ENCODE peak calls at places on chromosomes 1 and 21, in ten cellular contexts. One of them, this sample, is unnamed. For H3K27me3 and H3K4me1, the result is how much of the 10 kb centered on the place peaks cover.

GRCh38 chr21:45306832-45307571 is 19.3 kb upstream of the POFUT2 start:
- DNase-seq in tibial artery: peak
- DNase-seq in cardiac muscle cell: no peak
- DNase-seq in body of pancreas: peak
- DNase-seq in neural progenitor cell: peak
- DNase-seq in osteoblast: peak
- DNase-seq in H9: no peak
- DNase-seq in transverse colon: peak
- DNase-seq in ovary: peak
- DNase-seq in GM12878: no peak
- DNase-seq in this sample: no peak

GRCh38 chr1:57727121-57727520 is 303.3 kb upstream of the DAB1 start:
- DNase-seq in tibial artery: no peak
- DNase-seq in cardiac muscle cell: no peak
- DNase-seq in body of pancreas: no peak
- DNase-seq in neural progenitor cell: no peak
- DNase-seq in osteoblast: no peak
- DNase-seq in H9: no peak
- DNase-seq in transverse colon: no peak
- DNase-seq in ovary: no peak
- DNase-seq in GM12878: no peak
- DNase-seq in this sample: no peak

GRCh38 chr1:71565267-71565666 is 484.4 kb upstream of the ZRANB2 start:
- DNase-seq in tibial artery: no peak
- DNase-seq in cardiac muscle cell: no peak
- DNase-seq in body of pancreas: no peak
- DNase-seq in neural progenitor cell: no peak
- DNase-seq in osteoblast: no peak
- DNase-seq in H9: no peak
- DNase-seq in transverse colon: no peak
- DNase-seq in ovary: no peak
- DNase-seq in GM12878: no peak
- DNase-seq in this sample: no peak

GRCh38 chr1:87612966-87613365 is 284.3 kb downstream of the LMO4 start:
- DNase-seq in tibial artery: no peak
- DNase-seq in cardiac muscle cell: no peak
- DNase-seq in body of pancreas: no peak
- DNase-seq in neural progenitor cell: no peak
- DNase-seq in osteoblast: no peak
- DNase-seq in H9: no peak
- DNase-seq in transverse colon: no peak
- DNase-seq in ovary: no peak
- DNase-seq in GM12878: no peak
- DNase-seq in this sample: peak

GRCh38 chr1:179788259-179788658 is 45.2 kb downstream of the FAM163A start:
- DNase-seq in tibial artery: no peak
- DNase-seq in cardiac muscle cell: no peak
- DNase-seq in body of pancreas: no peak
- DNase-seq in neural progenitor cell: peak
- DNase-seq in osteoblast: no peak
- DNase-seq in H9: peak
- DNase-seq in transverse colon: no peak
- DNase-seq in ovary: no peak
- DNase-seq in GM12878: no peak
- DNase-seq in this sample: no peak

GRCh38 chr1:236494586-236495207 is 29.1 kb upstream of the LGALS8 start:
- DNase-seq in tibial artery: no peak
- DNase-seq in cardiac muscle cell: no peak
- DNase-seq in body of pancreas: no peak
- DNase-seq in neural progenitor cell: no peak
- DNase-seq in osteoblast: no peak
- DNase-seq in H9: no peak
- DNase-seq in transverse colon: no peak
- DNase-seq in ovary: no peak
- DNase-seq in GM12878: no peak
- DNase-seq in this sample: no peak

GRCh38 chr1:81967957-81968356 is 167.2 kb downstream of the ADGRL2 start:
- DNase-seq in tibial artery: no peak
- DNase-seq in cardiac muscle cell: no peak
- DNase-seq in body of pancreas: no peak
- DNase-seq in neural progenitor cell: no peak
- DNase-seq in osteoblast: peak
- DNase-seq in H9: no peak
- DNase-seq in transverse colon: no peak
- DNase-seq in ovary: no peak
- DNase-seq in GM12878: no peak
- DNase-seq in this sample: no peak

GRCh38 chr1:247639381-247639981 is 34.1 kb downstream of the OR2G3 start:
- DNase-seq in tibial artery: peak
- DNase-seq in cardiac muscle cell: peak
- DNase-seq in body of pancreas: peak
- DNase-seq in neural progenitor cell: peak
- DNase-seq in osteoblast: peak
- DNase-seq in H9: peak
- DNase-seq in transverse colon: peak
- DNase-seq in ovary: no peak
- DNase-seq in GM12878: no peak
- DNase-seq in this sample: no peak

GRCh38 chr1:107526524-107527198 is 385.8 kb downstream of the NTNG1 start:
- DNase-seq in tibial artery: no peak
- DNase-seq in cardiac muscle cell: no peak
- DNase-seq in body of pancreas: no peak
- DNase-seq in neural progenitor cell: no peak
- DNase-seq in osteoblast: no peak
- DNase-seq in H9: no peak
- DNase-seq in transverse colon: no peak
- DNase-seq in ovary: no peak
- DNase-seq in GM12878: no peak
- DNase-seq in this sample: no peak

GRCh38 chr1:167668108-167668507 is 38.1 kb downstream of the RCSD1 start:
- DNase-seq in tibial artery: no peak
- DNase-seq in cardiac muscle cell: no peak
- DNase-seq in body of pancreas: no peak
- DNase-seq in neural progenitor cell: no peak
- DNase-seq in osteoblast: no peak
- DNase-seq in H9: no peak
- DNase-seq in transverse colon: no peak
- DNase-seq in ovary: no peak
- DNase-seq in GM12878: peak
- DNase-seq in this sample: no peak

GRCh38 chr1:62288669-62289068 is 30.6 kb downstream of the KANK4 start:
- DNase-seq in tibial artery: no peak
- DNase-seq in cardiac muscle cell: no peak
- DNase-seq in body of pancreas: no peak
- DNase-seq in neural progenitor cell: no peak
- DNase-seq in osteoblast: no peak
- DNase-seq in H9: no peak
- DNase-seq in transverse colon: no peak
- DNase-seq in ovary: no peak
- DNase-seq in GM12878: no peak
- DNase-seq in this sample: no peak

GRCh38 chr1:204331847-204332487 is 27.8 kb downstream of the PLEKHA6 start:
- DNase-seq in tibial artery: no peak
- DNase-seq in cardiac muscle cell: no peak
- DNase-seq in body of pancreas: no peak
- DNase-seq in neural progenitor cell: no peak
- DNase-seq in osteoblast: no peak
- DNase-seq in H9: no peak
- DNase-seq in transverse colon: peak
- DNase-seq in ovary: no peak
- DNase-seq in GM12878: no peak
- DNase-seq in this sample: peak

GRCh38 chr1:53593758-53594380 is 134.7 kb downstream of the DMRTB1 start:
- DNase-seq in tibial artery: no peak
- DNase-seq in cardiac muscle cell: peak
- DNase-seq in body of pancreas: peak
- DNase-seq in neural progenitor cell: peak
- DNase-seq in osteoblast: no peak
- DNase-seq in H9: peak
- DNase-seq in transverse colon: peak
- DNase-seq in ovary: no peak
- DNase-seq in GM12878: no peak
- DNase-seq in this sample: peak

GRCh38 chr1:3660704-3661103 is 8.4 kb downstream of the TP73 start:
- DNase-seq in tibial artery: no peak
- DNase-seq in cardiac muscle cell: no peak
- DNase-seq in body of pancreas: no peak
- DNase-seq in neural progenitor cell: no peak
- DNase-seq in osteoblast: no peak
- DNase-seq in H9: no peak
- DNase-seq in transverse colon: no peak
- DNase-seq in ovary: no peak
- DNase-seq in GM12878: no peak
- DNase-seq in this sample: no peak
- H3K27me3 ChIP-seq in tibial artery: half or more
- H3K27me3 ChIP-seq in cardiac muscle cell: under half
- H3K27me3 ChIP-seq in body of pancreas: under half
- H3K27me3 ChIP-seq in neural progenitor cell: half or more
- H3K27me3 ChIP-seq in osteoblast: under half
- H3K27me3 ChIP-seq in H9: under half
- H3K27me3 ChIP-seq in transverse colon: half or more
- H3K27me3 ChIP-seq in ovary: under half
- H3K27me3 ChIP-seq in GM12878: under half
- H3K27me3 ChIP-seq in this sample: under half

GRCh38 chr1:46517932-46518498 is 28.4 kb downstream of the DMBX1 start:
- DNase-seq in tibial artery: no peak
- DNase-seq in cardiac muscle cell: no peak
- DNase-seq in body of pancreas: no peak
- DNase-seq in neural progenitor cell: no peak
- DNase-seq in osteoblast: no peak
- DNase-seq in H9: no peak
- DNase-seq in transverse colon: peak
- DNase-seq in ovary: no peak
- DNase-seq in GM12878: no peak
- DNase-seq in this sample: peak

GRCh38 chr1:46521417-46521816 is 30.0 kb downstream of the KNCN start:
- DNase-seq in tibial artery: no peak
- DNase-seq in cardiac muscle cell: no peak
- DNase-seq in body of pancreas: no peak
- DNase-seq in neural progenitor cell: no peak
- DNase-seq in osteoblast: no peak
- DNase-seq in H9: no peak
- DNase-seq in transverse colon: no peak
- DNase-seq in ovary: no peak
- DNase-seq in GM12878: no peak
- DNase-seq in this sample: no peak

GRCh38 chr1:46519209-46519608 is 29.6 kb downstream of the DMBX1 start:
- DNase-seq in tibial artery: no peak
- DNase-seq in cardiac muscle cell: no peak
- DNase-seq in body of pancreas: no peak
- DNase-seq in neural progenitor cell: no peak
- DNase-seq in osteoblast: peak
- DNase-seq in H9: no peak
- DNase-seq in transverse colon: no peak
- DNase-seq in ovary: no peak
- DNase-seq in GM12878: no peak
- DNase-seq in this sample: no peak

GRCh38 chr1:46522184-46522968 is 29.1 kb downstream of the KNCN start:
- DNase-seq in tibial artery: peak
- DNase-seq in cardiac muscle cell: no peak
- DNase-seq in body of pancreas: peak
- DNase-seq in neural progenitor cell: peak
- DNase-seq in osteoblast: peak
- DNase-seq in H9: no peak
- DNase-seq in transverse colon: peak
- DNase-seq in ovary: peak
- DNase-seq in GM12878: no peak
- DNase-seq in this sample: peak

GRCh38 chr1:46520063-46520911 is 30.7 kb downstream of the DMBX1 start:
- DNase-seq in tibial artery: no peak
- DNase-seq in cardiac muscle cell: peak
- DNase-seq in body of pancreas: no peak
- DNase-seq in neural progenitor cell: peak
- DNase-seq in osteoblast: peak
- DNase-seq in H9: peak
- DNase-seq in transverse colon: no peak
- DNase-seq in ovary: no peak
- DNase-seq in GM12878: no peak
- DNase-seq in this sample: no peak
- H3K4me1 ChIP-seq in tibial artery: under half
- H3K4me1 ChIP-seq in cardiac muscle cell: under half
- H3K4me1 ChIP-seq in body of pancreas: under half
- H3K4me1 ChIP-seq in neural progenitor cell: half or more
- H3K4me1 ChIP-seq in osteoblast: under half
- H3K4me1 ChIP-seq in H9: under half
- H3K4me1 ChIP-seq in transverse colon: under half
- H3K4me1 ChIP-seq in ovary: under half
- H3K4me1 ChIP-seq in GM12878: under half
- H3K4me1 ChIP-seq in this sample: under half

DNA sequence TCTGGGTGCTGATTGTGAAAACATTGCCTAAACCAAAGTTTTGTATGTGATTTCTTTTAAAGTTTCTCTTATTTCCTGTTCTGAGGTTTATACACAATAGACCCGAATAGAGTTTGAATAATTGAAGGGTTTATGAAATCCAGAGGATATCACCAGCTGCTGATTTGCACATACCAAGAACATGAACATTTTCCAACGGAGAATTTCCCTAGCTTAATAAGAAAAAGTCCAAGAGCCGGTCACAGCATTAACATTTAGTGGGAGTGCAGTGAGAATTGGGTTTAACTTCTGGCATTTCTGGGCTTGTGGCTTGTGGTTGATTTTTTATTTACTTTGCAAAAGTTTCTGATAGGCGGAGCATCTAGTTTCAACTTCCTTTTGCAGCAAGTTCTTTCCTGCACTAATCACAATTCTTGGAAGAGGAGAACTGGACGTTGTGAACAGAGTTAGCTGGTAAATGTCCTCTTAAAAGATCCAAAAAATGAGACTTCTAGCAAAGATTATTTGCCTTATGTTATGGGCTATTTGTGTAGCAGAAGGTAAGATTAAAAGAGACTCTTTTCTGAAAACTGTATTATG is at the start of gene CFH:
- DNase-seq in tibial artery: no peak
- DNase-seq in cardiac muscle cell: no peak
- DNase-seq in body of pancreas: no peak
- DNase-seq in neural progenitor cell: no peak
- DNase-seq in osteoblast: peak
- DNase-seq in H9: no peak
- DNase-seq in transverse colon: no peak
- DNase-seq in ovary: no peak
- DNase-seq in GM12878: no peak
- DNase-seq in this sample: peak
- H3K27ac ChIP-seq in tibial artery: peak
- H3K27ac ChIP-seq in cardiac muscle cell: no peak
- H3K27ac ChIP-seq in body of pancreas: no peak
- H3K27ac ChIP-seq in neural progenitor cell: no peak
- H3K27ac ChIP-seq in osteoblast: peak
- H3K27ac ChIP-seq in H9: no peak
- H3K27ac ChIP-seq in transverse colon: peak
- H3K27ac ChIP-seq in ovary: no peak
- H3K27ac ChIP-seq in GM12878: no peak
- H3K27ac ChIP-seq in this sample: no peak

DNA sequence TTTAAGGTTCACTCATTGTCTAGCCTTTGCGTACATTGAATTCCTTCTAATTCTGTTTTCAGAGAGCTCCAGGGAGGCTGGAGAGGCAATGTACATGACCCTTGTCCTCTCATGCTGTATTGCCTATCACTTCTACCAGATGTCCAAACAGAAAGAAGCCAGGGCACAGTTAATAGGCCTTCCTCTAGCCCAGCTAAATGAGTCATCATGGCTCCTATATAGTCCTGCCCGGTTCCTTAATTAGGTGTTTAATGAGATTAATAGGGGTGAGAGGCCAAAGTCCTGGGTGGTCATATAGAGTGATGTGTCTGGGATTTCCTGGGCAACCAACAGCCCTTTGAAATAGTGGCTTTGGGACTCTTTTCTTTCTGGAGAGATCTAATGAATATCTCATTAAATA is 76.3 kb downstream of the ZSCAN20 start:
- DNase-seq in tibial artery: no peak
- DNase-seq in cardiac muscle cell: no peak
- DNase-seq in body of pancreas: no peak
- DNase-seq in neural progenitor cell: no peak
- DNase-seq in osteoblast: no peak
- DNase-seq in H9: no peak
- DNase-seq in transverse colon: no peak
- DNase-seq in ovary: no peak
- DNase-seq in GM12878: no peak
- DNase-seq in this sample: peak
- H3K27me3 ChIP-seq in tibial artery: under half
- H3K27me3 ChIP-seq in cardiac muscle cell: under half
- H3K27me3 ChIP-seq in body of pancreas: under half
- H3K27me3 ChIP-seq in neural progenitor cell: under half
- H3K27me3 ChIP-seq in osteoblast: under half
- H3K27me3 ChIP-seq in H9: under half
- H3K27me3 ChIP-seq in transverse colon: under half
- H3K27me3 ChIP-seq in ovary: under half
- H3K27me3 ChIP-seq in GM12878: under half
- H3K27me3 ChIP-seq in this sample: under half

This sample was measured in small intestine.